ENCODE peak calls at places on chromosomes 2 and 18, in ten cellular contexts. X, P, M, B, I, O, C, F, A and W are unnamed samples.
A peak's percentile ranks its signal among the peaks of the same experiment; 100 is the strongest.

GRCh38 chr2:127884436-127884835 is 1.3 kb downstream of the AMMECR1L start:
- DNase-seq in A (peak; percentile 44), M (no peak), F (no peak), I (no peak), B (no peak), C (no peak), P (no peak), X (no peak), O (no peak), W (no peak)

GRCh38 chr18:27991391-27991790 is 185.5 kb downstream of the CDH2 start:
- DNase-seq in B (no peak), P (no peak), M (no peak), X (no peak), O (no peak), C (no peak), F (no peak), I (no peak), A (no peak), W (no peak)

GRCh38 chr18:2112435-2113045 is 458.8 kb downstream of the METTL4 start:
- DNase-seq in F (no peak), O (no peak), P (no peak), C (no peak), B (no peak), M (no peak), I (no peak), A (no peak), X (no peak), W (no peak)

GRCh38 chr18:22667616-22668422 is 250.1 kb upstream of the CTAGE1 start:
- DNase-seq in B (no peak), M (no peak), X (no peak), A (no peak), C (no peak), I (no peak), P (no peak), O (peak; percentile 30), F (no peak), W (no peak)

GRCh38 chr2:215556979-215557378 is 121.1 kb upstream of the FN1 start:
- DNase-seq in M (no peak), O (no peak), A (no peak), P (no peak), B (no peak), C (no peak), F (no peak), I (no peak), X (no peak), W (no peak)

GRCh38 chr2:128457006-128457604 is 138.4 kb upstream of the HS6ST1 start:
- DNase-seq in A (no peak), O (no peak), P (no peak), B (no peak), M (no peak), I (no peak), C (no peak), F (no peak), X (no peak), W (no peak)

GRCh38 chr2:180367831-180368230 is 360.7 kb upstream of the CWC22 start:
- DNase-seq in X (no peak), I (no peak), O (no peak), C (no peak), F (no peak), B (no peak), P (no peak), M (no peak), A (peak; percentile 37), W (no peak)

GRCh38 chr2:240023792-240024191 is 1.4 kb downstream of the NDUFA10 start:
- DNase-seq in C (no peak), M (no peak), X (no peak), I (no peak), A (no peak), O (no peak), F (no peak), P (no peak), B (no peak), W (no peak)

GRCh38 chr2:10305715-10306114 is 3.0 kb downstream of the HPCAL1 start:
- DNase-seq in C (peak; percentile 39), P (no peak), B (no peak), X (no peak), I (no peak), F (no peak), M (peak; percentile 19), A (no peak), O (no peak), W (peak; percentile 65)

GRCh38 chr2:8494151-8494550 is 187.7 kb upstream of the ID2 start:
- DNase-seq in P (no peak), F (no peak), I (no peak), M (no peak), X (no peak), C (no peak), O (no peak), B (no peak), A (no peak), W (no peak)

GRCh38 chr18:77102246-77103040 is 30.1 kb downstream of the MBP start:
- DNase-seq in P (no peak), I (no peak), C (no peak), F (peak; percentile 52), M (no peak), X (no peak), A (peak; percentile 64), B (no peak), O (no peak), W (no peak)

GRCh38 chr18:21110667-21111350 is 804 bp downstream of the ROCK1 start:
- DNase-seq in X (peak; percentile 42), F (peak; percentile 80), A (no peak), B (peak; percentile 19), P (peak; percentile 29), O (no peak), I (peak; percentile 54), C (peak; percentile 69), M (peak; percentile 58), W (peak; percentile 82)

GRCh38 chr2:110852541-110853263 is 120.3 kb downstream of the ACOXL start:
- DNase-seq in B (no peak), X (no peak), I (peak; percentile 25), M (peak; percentile 11), C (peak; percentile 52), P (no peak), F (no peak), A (no peak), O (no peak), W (peak; percentile 58)

GRCh38 chr2:162890690-162891311 is 52.2 kb upstream of the KCNH7 start:
- DNase-seq in C (no peak), M (no peak), I (no peak), F (peak; percentile 75), B (no peak), O (peak; percentile 36), A (peak; percentile 15), X (no peak), P (peak; percentile 48), W (no peak)

GRCh38 chr2:231716641-231717280 is 8.4 kb downstream of the PTMA start:
- DNase-seq in C (no peak), M (no peak), A (no peak), F (peak; percentile 57), P (no peak), O (no peak), I (no peak), B (no peak), X (no peak), W (no peak)

GRCh38 chr18:13436596-13436995 is 218.0 kb downstream of the LDLRAD4 start:
- DNase-seq in B (no peak), O (no peak), A (no peak), I (peak; percentile 42), P (no peak), F (no peak), C (no peak), X (no peak), M (peak; percentile 17), W (peak; percentile 63)

GRCh38 chr2:201130524-201131186 is 14.7 kb downstream of the CFLAR start:
- DNase-seq in F (no peak), P (no peak), B (no peak), A (no peak), I (no peak), O (no peak), M (no peak), C (no peak), X (no peak), W (peak; percentile 60)

GRCh38 chr2:196415384-196415783 is 224.1 kb upstream of the CCDC150 start:
- DNase-seq in C (no peak), M (no peak), A (no peak), X (no peak), B (no peak), P (no peak), O (no peak), F (peak; percentile 68), I (no peak), W (no peak)